ENCODE peak calls at places on chromosome 3, in ten cellular contexts. Y is GM12878, I is pancreas, D is small intestine, V is neural progenitor cell, E is ovary, J is H9, R is stomach, P is thyroid gland, Q is OCI-LY7. L is an unnamed sample.

GRCh38 chr3:186360779-186361178 is 1.3 kb downstream of the DGKG start:
- DNase-seq in Y (no peak), I (peak; percentile 43), D (no peak), V (peak; percentile 70), E (no peak), J (peak; percentile 39), R (no peak), P (peak; percentile 68), Q (no peak), L (no peak)

GRCh38 chr3:131053021-131053420 is 26.3 kb downstream of the NEK11 start:
- DNase-seq in Y (no peak), I (no peak), D (no peak), V (no peak), E (no peak), J (no peak), R (no peak), P (no peak), Q (no peak), L (peak; percentile 51)

GRCh38 chr3:58411851-58412830 is 21.5 kb downstream of the PDHB start:
- DNase-seq in Y (no peak), I (no peak), D (no peak), V (no peak), E (no peak), J (no peak), R (no peak), P (no peak), Q (no peak), L (no peak)

GRCh38 chr3:58492385-58492970 is 582 bp downstream of the KCTD6 start:
- DNase-seq in Y (no peak), I (no peak), D (peak; percentile 25), V (no peak), E (no peak), J (no peak), R (no peak), P (peak; percentile 35), Q (peak; percentile 70), L (peak; percentile 84)

GRCh38 chr3:47418167-47419082 is 37.6 kb downstream of the PTPN23 start:
- DNase-seq in Y (no peak), I (peak; percentile 79), D (no peak), V (no peak), E (peak; percentile 19), J (no peak), R (no peak), P (no peak), Q (no peak), L (no peak)

GRCh38 chr3:11455977-11456376 is 183.8 kb downstream of the ATG7 start:
- DNase-seq in Y (no peak), I (no peak), D (no peak), V (no peak), E (no peak), J (no peak), R (no peak), P (no peak), Q (no peak), L (no peak)

GRCh38 chr3:66456711-66457173 is 44.1 kb downstream of the LRIG1 start:
- DNase-seq in Y (no peak), I (no peak), D (no peak), V (no peak), E (no peak), J (no peak), R (no peak), P (no peak), Q (no peak), L (no peak)

GRCh38 chr3:102089904-102090492 is 240.7 kb downstream of the NFKBIZ start:
- DNase-seq in Y (no peak), I (no peak), D (peak; percentile 57), V (peak; percentile 18), E (no peak), J (no peak), R (no peak), P (no peak), Q (no peak), L (no peak)

GRCh38 chr3:42652611-42653302 is 740 bp upstream of the ZBTB47 start:
- DNase-seq in Y (peak; percentile 16), I (peak; percentile 76), D (peak; percentile 65), V (no peak), E (peak; percentile 59), J (peak; percentile 58), R (peak; percentile 81), P (peak; percentile 69), Q (peak; percentile 42), L (peak; percentile 70)

GRCh38 chr3:127771746-127772145 is 50.6 kb downstream of the MGLL start:
- DNase-seq in Y (no peak), I (no peak), D (no peak), V (no peak), E (no peak), J (no peak), R (no peak), P (no peak), Q (no peak), L (no peak)

GRCh38 chr3:171654809-171655208 is 155.5 kb downstream of the PLD1 start:
- DNase-seq in Y (no peak), I (no peak), D (no peak), V (no peak), E (peak; percentile 59), J (no peak), R (no peak), P (peak; percentile 64), Q (no peak), L (no peak)

GRCh38 chr3:189303584-189303983 is 131.8 kb downstream of the TPRG1 start:
- DNase-seq in Y (no peak), I (no peak), D (no peak), V (no peak), E (no peak), J (no peak), R (no peak), P (no peak), Q (no peak), L (no peak)
- H3K9me3 ChIP-seq in Y (no peaks in the 10 kb centered on the region), I (no peaks in the 10 kb centered on the region), D (no peaks in the 10 kb centered on the region), V (no peaks in the 10 kb centered on the region), E (no peaks in the 10 kb centered on the region), J (no peaks in the 10 kb centered on the region), R (no peaks in the 10 kb centered on the region), P (no peaks in the 10 kb centered on the region), Q (no peaks in the 10 kb centered on the region), L (no peaks in the 10 kb centered on the region)

DNA sequence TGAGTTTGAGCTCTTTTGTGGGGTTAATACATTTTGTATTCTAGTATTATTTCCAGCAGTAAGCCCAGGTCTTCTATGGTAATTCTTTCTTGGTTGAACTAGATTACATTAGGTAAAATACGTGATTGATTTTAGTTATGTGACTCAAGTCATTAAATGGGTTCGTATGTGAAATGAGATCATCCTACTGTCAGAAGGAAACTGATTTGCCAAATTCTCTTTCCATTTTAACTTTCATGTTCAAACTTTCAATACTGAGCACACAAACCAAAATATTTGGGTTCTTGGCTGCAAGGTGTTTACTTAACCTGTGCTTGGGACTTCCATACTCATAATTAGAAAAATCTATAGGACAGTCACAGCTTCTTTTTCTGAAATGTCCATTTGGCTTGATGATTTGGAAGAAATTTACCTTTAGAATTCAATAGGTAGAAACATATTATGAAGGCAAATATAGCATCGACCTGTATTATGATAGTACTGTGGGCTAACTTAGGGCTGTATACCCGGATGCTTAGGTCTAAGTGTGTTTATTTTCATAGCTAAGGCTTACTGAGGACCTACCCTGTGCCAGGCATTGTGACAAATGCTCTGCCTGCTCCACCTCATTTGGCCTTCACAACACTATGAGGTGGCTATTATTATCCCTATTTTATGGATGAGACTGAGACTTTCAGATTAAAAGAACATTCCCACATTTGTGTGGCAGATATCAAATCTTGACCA is 631.8 kb upstream of the GRM7 start:
- DNase-seq in Y (no peak), I (no peak), D (no peak), V (no peak), E (no peak), J (no peak), R (no peak), P (no peak), Q (no peak), L (no peak)
- H3K9me3 ChIP-seq in Y (no peaks in the 10 kb centered on the region), I (no peaks in the 10 kb centered on the region), D (no peaks in the 10 kb centered on the region), V (no peaks in the 10 kb centered on the region), E (no peaks in the 10 kb centered on the region), J (no peaks in the 10 kb centered on the region), R (no peaks in the 10 kb centered on the region), P (no peaks in the 10 kb centered on the region), Q (no peaks in the 10 kb centered on the region), L (no peaks in the 10 kb centered on the region)

GRCh38 chr3:9183011-9183410 is 66.4 kb downstream of the SRGAP3 start:
- DNase-seq in Y (no peak), I (no peak), D (no peak), V (no peak), E (no peak), J (no peak), R (no peak), P (no peak), Q (no peak), L (no peak)

GRCh38 chr3:9185046-9185445 is 64.4 kb downstream of the SRGAP3 start:
- DNase-seq in Y (no peak), I (no peak), D (no peak), V (no peak), E (no peak), J (no peak), R (no peak), P (no peak), Q (no peak), L (no peak)

GRCh38 chr3:9184464-9184835 is 65.0 kb downstream of the SRGAP3 start:
- DNase-seq in Y (no peak), I (no peak), D (no peak), V (no peak), E (no peak), J (no peak), R (no peak), P (no peak), Q (no peak), L (no peak)

GRCh38 chr3:9185701-9186100 is 63.7 kb downstream of the SRGAP3 start:
- DNase-seq in Y (no peak), I (no peak), D (no peak), V (no peak), E (no peak), J (no peak), R (no peak), P (peak; percentile 25), Q (no peak), L (no peak)

DNA sequence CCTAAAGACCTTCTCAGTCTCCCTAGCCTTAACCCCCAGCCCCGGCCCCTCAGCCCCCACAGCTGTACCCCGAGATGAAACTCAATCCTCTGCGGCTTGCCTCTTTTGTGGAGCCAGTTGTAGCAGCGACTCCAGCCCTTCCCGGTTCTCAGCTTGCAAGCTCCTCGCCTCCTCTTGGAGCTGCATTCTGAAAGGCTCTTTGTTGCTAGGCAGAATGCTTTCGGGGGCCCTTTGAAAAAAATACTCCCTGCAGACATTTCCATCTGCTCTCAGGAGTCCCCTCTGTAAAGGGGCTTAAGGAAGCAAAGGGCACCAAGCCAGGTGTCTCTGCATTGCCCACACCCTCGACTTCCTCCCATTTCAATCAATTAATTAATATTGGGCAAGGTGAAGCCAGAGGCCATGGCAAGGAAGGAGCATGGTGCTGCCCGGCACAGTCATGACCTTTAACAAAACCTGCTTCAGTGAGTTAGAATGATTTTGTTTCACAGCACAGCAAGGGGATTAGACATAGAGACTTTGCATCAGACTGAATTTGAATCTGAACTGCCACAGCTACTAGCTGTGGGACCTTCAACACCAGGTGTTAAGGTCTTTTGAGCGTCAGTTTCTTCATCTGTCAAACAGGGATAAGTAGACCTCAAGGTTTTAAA is 65.5 kb downstream of the SRGAP3 start:
- DNase-seq in Y (no peak), I (no peak), D (no peak), V (peak; percentile 94), E (no peak), J (peak; percentile 69), R (no peak), P (peak; percentile 21), Q (no peak), L (no peak)
- H3K9me3 ChIP-seq in Y (no peaks in the 10 kb centered on the region), I (no peaks in the 10 kb centered on the region), D (no peaks in the 10 kb centered on the region), V (no peaks in the 10 kb centered on the region), E (no peaks in the 10 kb centered on the region), J (no peaks in the 10 kb centered on the region), R (no peaks in the 10 kb centered on the region), P (no peaks in the 10 kb centered on the region), Q (no peaks in the 10 kb centered on the region), L (no peaks in the 10 kb centered on the region)

GRCh38 chr3:150687613-150688012 is 16.1 kb downstream of the ERICH6 start:
- DNase-seq in Y (no peak), I (no peak), D (no peak), V (no peak), E (no peak), J (no peak), R (no peak), P (no peak), Q (no peak), L (no peak)

GRCh38 chr3:150691414-150692040 is 12.2 kb downstream of the ERICH6 start:
- DNase-seq in Y (no peak), I (no peak), D (no peak), V (peak; percentile 15), E (no peak), J (no peak), R (no peak), P (no peak), Q (peak; percentile 25), L (no peak)
- H3K9me3 ChIP-seq in Y (peaks cover 3% of the 10 kb centered on the region), I (no peaks in the 10 kb centered on the region), D (no peaks in the 10 kb centered on the region), V (peaks cover 37% of the 10 kb centered on the region), E (no peaks in the 10 kb centered on the region), J (peaks cover 10% of the 10 kb centered on the region), R (peaks cover 7% of the 10 kb centered on the region), P (no peaks in the 10 kb centered on the region), Q (peaks cover 41% of the 10 kb centered on the region), L (peaks cover 6% of the 10 kb centered on the region)

L was measured in Karpas-422.